ENCODE peak calls at places on chromosome 17, in ten cellular contexts. One of them, this sample, is unnamed.

GRCh38 chr17:15914400-15915165 is 30.3 kb upstream of the ADORA2B start:
- DNase-seq in HEK293T: no peak
- DNase-seq in smooth muscle cell of the brain vasculature: no peak
- DNase-seq in WTC11: peak; percentile 4
- DNase-seq in heart left ventricle: no peak
- DNase-seq in D721Med: no peak
- DNase-seq in naive thymus-derived CD4-positive, alpha-beta T cell: no peak
- DNase-seq in NCI-H1092: no peak
- DNase-seq in choroid plexus epithelial cell: no peak
- DNase-seq in EH: peak; percentile 85
- DNase-seq in this sample: no peak

GRCh38 chr17:71402661-71403141 is 718.1 kb upstream of the SOX9 start:
- DNase-seq in HEK293T: no peak
- DNase-seq in smooth muscle cell of the brain vasculature: no peak
- DNase-seq in WTC11: no peak
- DNase-seq in heart left ventricle: no peak
- DNase-seq in D721Med: no peak
- DNase-seq in naive thymus-derived CD4-positive, alpha-beta T cell: no peak
- DNase-seq in NCI-H1092: peak; percentile 43
- DNase-seq in choroid plexus epithelial cell: no peak
- DNase-seq in EH: no peak
- DNase-seq in this sample: no peak

GRCh38 chr17:50060951-50061712 is 5.2 kb downstream of the ITGA3 start:
- DNase-seq in HEK293T: no peak
- DNase-seq in smooth muscle cell of the brain vasculature: no peak
- DNase-seq in WTC11: no peak
- DNase-seq in heart left ventricle: peak; percentile 96
- DNase-seq in D721Med: no peak
- DNase-seq in naive thymus-derived CD4-positive, alpha-beta T cell: no peak
- DNase-seq in NCI-H1092: no peak
- DNase-seq in choroid plexus epithelial cell: peak; percentile 62
- DNase-seq in EH: peak; percentile 94
- DNase-seq in this sample: peak; percentile 83

GRCh38 chr17:64459284-64459747 is 10.4 kb downstream of the MILR1 start:
- DNase-seq in HEK293T: no peak
- DNase-seq in smooth muscle cell of the brain vasculature: no peak
- DNase-seq in WTC11: no peak
- DNase-seq in heart left ventricle: no peak
- DNase-seq in D721Med: no peak
- DNase-seq in naive thymus-derived CD4-positive, alpha-beta T cell: no peak
- DNase-seq in NCI-H1092: no peak
- DNase-seq in choroid plexus epithelial cell: peak; percentile 83
- DNase-seq in EH: peak; percentile 60
- DNase-seq in this sample: peak; percentile 77

GRCh38 chr17:55093358-55093757 is 124.8 kb downstream of the STXBP4 start:
- DNase-seq in HEK293T: no peak
- DNase-seq in smooth muscle cell of the brain vasculature: no peak
- DNase-seq in WTC11: no peak
- DNase-seq in heart left ventricle: no peak
- DNase-seq in D721Med: no peak
- DNase-seq in naive thymus-derived CD4-positive, alpha-beta T cell: no peak
- DNase-seq in NCI-H1092: no peak
- DNase-seq in choroid plexus epithelial cell: peak; percentile 49
- DNase-seq in EH: no peak
- DNase-seq in this sample: peak; percentile 8

GRCh38 chr17:82186221-82186620 is 26.4 kb downstream of the CCDC57 start:
- DNase-seq in HEK293T: no peak
- DNase-seq in smooth muscle cell of the brain vasculature: no peak
- DNase-seq in WTC11: no peak
- DNase-seq in heart left ventricle: no peak
- DNase-seq in D721Med: no peak
- DNase-seq in naive thymus-derived CD4-positive, alpha-beta T cell: no peak
- DNase-seq in NCI-H1092: no peak
- DNase-seq in choroid plexus epithelial cell: no peak
- DNase-seq in EH: no peak
- DNase-seq in this sample: no peak

GRCh38 chr17:44108440-44109311 is 14.8 kb downstream of the HDAC5 start:
- DNase-seq in HEK293T: no peak
- DNase-seq in smooth muscle cell of the brain vasculature: peak; percentile 90
- DNase-seq in WTC11: no peak
- DNase-seq in heart left ventricle: peak; percentile 92
- DNase-seq in D721Med: no peak
- DNase-seq in naive thymus-derived CD4-positive, alpha-beta T cell: no peak
- DNase-seq in NCI-H1092: no peak
- DNase-seq in choroid plexus epithelial cell: peak; percentile 98
- DNase-seq in EH: peak; percentile 99
- DNase-seq in this sample: peak; percentile 99

GRCh38 chr17:59941131-59941530 is 23.4 kb downstream of the RNFT1 start:
- DNase-seq in HEK293T: no peak
- DNase-seq in smooth muscle cell of the brain vasculature: no peak
- DNase-seq in WTC11: no peak
- DNase-seq in heart left ventricle: no peak
- DNase-seq in D721Med: no peak
- DNase-seq in naive thymus-derived CD4-positive, alpha-beta T cell: no peak
- DNase-seq in NCI-H1092: no peak
- DNase-seq in choroid plexus epithelial cell: no peak
- DNase-seq in EH: no peak
- DNase-seq in this sample: no peak

GRCh38 chr17:5468075-5468473 is 708 bp downstream of the DHX33 start:
- DNase-seq in HEK293T: peak; percentile 17
- DNase-seq in smooth muscle cell of the brain vasculature: no peak
- DNase-seq in WTC11: no peak
- DNase-seq in heart left ventricle: no peak
- DNase-seq in D721Med: no peak
- DNase-seq in naive thymus-derived CD4-positive, alpha-beta T cell: peak; percentile 27
- DNase-seq in NCI-H1092: no peak
- DNase-seq in choroid plexus epithelial cell: no peak
- DNase-seq in EH: no peak
- DNase-seq in this sample: no peak

GRCh38 chr17:44219126-44219635 is 294 bp downstream of the UBTF start:
- DNase-seq in HEK293T: peak; percentile 73
- DNase-seq in smooth muscle cell of the brain vasculature: no peak
- DNase-seq in WTC11: peak; percentile 63
- DNase-seq in heart left ventricle: peak; percentile 77
- DNase-seq in D721Med: no peak
- DNase-seq in naive thymus-derived CD4-positive, alpha-beta T cell: peak; percentile 82
- DNase-seq in NCI-H1092: peak; percentile 34
- DNase-seq in choroid plexus epithelial cell: peak; percentile 72
- DNase-seq in EH: peak; percentile 72
- DNase-seq in this sample: peak; percentile 89

GRCh38 chr17:47812146-47812920 is 9.3 kb downstream of the OSBPL7 start:
- DNase-seq in HEK293T: no peak
- DNase-seq in smooth muscle cell of the brain vasculature: no peak
- DNase-seq in WTC11: peak; percentile 5
- DNase-seq in heart left ventricle: no peak
- DNase-seq in D721Med: no peak
- DNase-seq in naive thymus-derived CD4-positive, alpha-beta T cell: no peak
- DNase-seq in NCI-H1092: no peak
- DNase-seq in choroid plexus epithelial cell: no peak
- DNase-seq in EH: no peak
- DNase-seq in this sample: no peak

GRCh38 chr17:40548982-40549680 is 16.1 kb downstream of the CCR7 start:
- DNase-seq in HEK293T: no peak
- DNase-seq in smooth muscle cell of the brain vasculature: no peak
- DNase-seq in WTC11: peak; percentile 9
- DNase-seq in heart left ventricle: no peak
- DNase-seq in D721Med: no peak
- DNase-seq in naive thymus-derived CD4-positive, alpha-beta T cell: peak; percentile 23
- DNase-seq in NCI-H1092: peak; percentile 12
- DNase-seq in choroid plexus epithelial cell: peak; percentile 97
- DNase-seq in EH: peak; percentile 94
- DNase-seq in this sample: peak; percentile 65

GRCh38 chr17:38702166-38702899 is 2.7 kb upstream of the MLLT6 start:
- DNase-seq in HEK293T: peak; percentile 73
- DNase-seq in smooth muscle cell of the brain vasculature: peak; percentile 44
- DNase-seq in WTC11: peak; percentile 81
- DNase-seq in heart left ventricle: peak; percentile 93
- DNase-seq in D721Med: no peak
- DNase-seq in naive thymus-derived CD4-positive, alpha-beta T cell: peak; percentile 75
- DNase-seq in NCI-H1092: peak; percentile 76
- DNase-seq in choroid plexus epithelial cell: peak; percentile 78
- DNase-seq in EH: peak; percentile 88
- DNase-seq in this sample: peak; percentile 95

GRCh38 chr17:76997981-76998531 is 129.9 kb downstream of the MGAT5B start:
- DNase-seq in HEK293T: no peak
- DNase-seq in smooth muscle cell of the brain vasculature: no peak
- DNase-seq in WTC11: no peak
- DNase-seq in heart left ventricle: no peak
- DNase-seq in D721Med: no peak
- DNase-seq in naive thymus-derived CD4-positive, alpha-beta T cell: peak; percentile 82
- DNase-seq in NCI-H1092: no peak
- DNase-seq in choroid plexus epithelial cell: no peak
- DNase-seq in EH: no peak
- DNase-seq in this sample: peak; percentile 51

GRCh38 chr17:3944485-3945388 is 19.5 kb downstream of the ATP2A3 start:
- DNase-seq in HEK293T: peak; percentile 98
- DNase-seq in smooth muscle cell of the brain vasculature: no peak
- DNase-seq in WTC11: peak; percentile 87
- DNase-seq in heart left ventricle: peak; percentile 70
- DNase-seq in D721Med: no peak
- DNase-seq in naive thymus-derived CD4-positive, alpha-beta T cell: peak; percentile 48
- DNase-seq in NCI-H1092: no peak
- DNase-seq in choroid plexus epithelial cell: peak; percentile 63
- DNase-seq in EH: peak; percentile 77
- DNase-seq in this sample: peak; percentile 79

GRCh38 chr17:16909887-16910286 is 62.0 kb downstream of the TNFRSF13B start:
- DNase-seq in HEK293T: no peak
- DNase-seq in smooth muscle cell of the brain vasculature: no peak
- DNase-seq in WTC11: no peak
- DNase-seq in heart left ventricle: no peak
- DNase-seq in D721Med: no peak
- DNase-seq in naive thymus-derived CD4-positive, alpha-beta T cell: no peak
- DNase-seq in NCI-H1092: no peak
- DNase-seq in choroid plexus epithelial cell: peak; percentile 9
- DNase-seq in EH: no peak
- DNase-seq in this sample: no peak

GRCh38 chr17:76091526-76092285 is 11.9 kb downstream of the EXOC7 start:
- DNase-seq in HEK293T: no peak
- DNase-seq in smooth muscle cell of the brain vasculature: no peak
- DNase-seq in WTC11: no peak
- DNase-seq in heart left ventricle: no peak
- DNase-seq in D721Med: peak; percentile 5
- DNase-seq in naive thymus-derived CD4-positive, alpha-beta T cell: no peak
- DNase-seq in NCI-H1092: no peak
- DNase-seq in choroid plexus epithelial cell: no peak
- DNase-seq in EH: no peak
- DNase-seq in this sample: no peak

GRCh38 chr17:48915459-48916282 is 7.5 kb downstream of the UBE2Z start:
- DNase-seq in HEK293T: no peak
- DNase-seq in smooth muscle cell of the brain vasculature: peak; percentile 29
- DNase-seq in WTC11: no peak
- DNase-seq in heart left ventricle: no peak
- DNase-seq in D721Med: no peak
- DNase-seq in naive thymus-derived CD4-positive, alpha-beta T cell: no peak
- DNase-seq in NCI-H1092: no peak
- DNase-seq in choroid plexus epithelial cell: peak; percentile 96
- DNase-seq in EH: peak; percentile 91
- DNase-seq in this sample: peak; percentile 90

GRCh38 chr17:82415786-82416185 is 2.4 kb upstream of the HEXD start:
- DNase-seq in HEK293T: no peak
- DNase-seq in smooth muscle cell of the brain vasculature: no peak
- DNase-seq in WTC11: no peak
- DNase-seq in heart left ventricle: no peak
- DNase-seq in D721Med: no peak
- DNase-seq in naive thymus-derived CD4-positive, alpha-beta T cell: no peak
- DNase-seq in NCI-H1092: no peak
- DNase-seq in choroid plexus epithelial cell: no peak
- DNase-seq in EH: no peak
- DNase-seq in this sample: no peak

GRCh38 chr17:66455022-66455547 is 152.7 kb downstream of the PRKCA start:
- DNase-seq in HEK293T: no peak
- DNase-seq in smooth muscle cell of the brain vasculature: no peak
- DNase-seq in WTC11: no peak
- DNase-seq in heart left ventricle: no peak
- DNase-seq in D721Med: no peak
- DNase-seq in naive thymus-derived CD4-positive, alpha-beta T cell: no peak
- DNase-seq in NCI-H1092: peak; percentile 38
- DNase-seq in choroid plexus epithelial cell: no peak
- DNase-seq in EH: no peak
- DNase-seq in this sample: peak; percentile 57

GRCh38 chr17:17842111-17842876 is 5.5 kb upstream of the SREBF1 start:
- DNase-seq in HEK293T: no peak
- DNase-seq in smooth muscle cell of the brain vasculature: no peak
- DNase-seq in WTC11: no peak
- DNase-seq in heart left ventricle: no peak
- DNase-seq in D721Med: no peak
- DNase-seq in naive thymus-derived CD4-positive, alpha-beta T cell: no peak
- DNase-seq in NCI-H1092: no peak
- DNase-seq in choroid plexus epithelial cell: no peak
- DNase-seq in EH: no peak
- DNase-seq in this sample: no peak

GRCh38 chr17:66540131-66540781 is 237.8 kb downstream of the PRKCA start:
- DNase-seq in HEK293T: no peak
- DNase-seq in smooth muscle cell of the brain vasculature: peak; percentile 87
- DNase-seq in WTC11: peak; percentile 46
- DNase-seq in heart left ventricle: peak; percentile 61
- DNase-seq in D721Med: no peak
- DNase-seq in naive thymus-derived CD4-positive, alpha-beta T cell: no peak
- DNase-seq in NCI-H1092: no peak
- DNase-seq in choroid plexus epithelial cell: peak; percentile 92
- DNase-seq in EH: peak; percentile 85
- DNase-seq in this sample: peak; percentile 95

GRCh38 chr17:12918132-12918531 is 99.7 kb downstream of the ELAC2 start:
- DNase-seq in HEK293T: no peak
- DNase-seq in smooth muscle cell of the brain vasculature: no peak
- DNase-seq in WTC11: no peak
- DNase-seq in heart left ventricle: no peak
- DNase-seq in D721Med: no peak
- DNase-seq in naive thymus-derived CD4-positive, alpha-beta T cell: no peak
- DNase-seq in NCI-H1092: no peak
- DNase-seq in choroid plexus epithelial cell: no peak
- DNase-seq in EH: peak; percentile 65
- DNase-seq in this sample: no peak

GRCh38 chr17:80891096-80892018 is 100.3 kb upstream of the CHMP6 start:
- DNase-seq in HEK293T: peak; percentile 35
- DNase-seq in smooth muscle cell of the brain vasculature: peak; percentile 50
- DNase-seq in WTC11: no peak
- DNase-seq in heart left ventricle: peak; percentile 24
- DNase-seq in D721Med: no peak
- DNase-seq in naive thymus-derived CD4-positive, alpha-beta T cell: peak; percentile 52
- DNase-seq in NCI-H1092: no peak
- DNase-seq in choroid plexus epithelial cell: peak; percentile 89
- DNase-seq in EH: peak; percentile 98
- DNase-seq in this sample: peak; percentile 97

GRCh38 chr17:10051112-10051511 is 146.0 kb upstream of the RCVRN start:
- DNase-seq in HEK293T: no peak
- DNase-seq in smooth muscle cell of the brain vasculature: no peak
- DNase-seq in WTC11: no peak
- DNase-seq in heart left ventricle: no peak
- DNase-seq in D721Med: no peak
- DNase-seq in naive thymus-derived CD4-positive, alpha-beta T cell: no peak
- DNase-seq in NCI-H1092: no peak
- DNase-seq in choroid plexus epithelial cell: peak; percentile 6
- DNase-seq in EH: no peak
- DNase-seq in this sample: no peak

GRCh38 chr17:77770331-77771105 is 188.0 kb upstream of the TNRC6C start:
- DNase-seq in HEK293T: no peak
- DNase-seq in smooth muscle cell of the brain vasculature: peak; percentile 20
- DNase-seq in WTC11: no peak
- DNase-seq in heart left ventricle: peak; percentile 60
- DNase-seq in D721Med: no peak
- DNase-seq in naive thymus-derived CD4-positive, alpha-beta T cell: no peak
- DNase-seq in NCI-H1092: no peak
- DNase-seq in choroid plexus epithelial cell: peak; percentile 63
- DNase-seq in EH: peak; percentile 65
- DNase-seq in this sample: peak; percentile 65

GRCh38 chr17:50947844-50948514 is 81.8 kb upstream of the TOB1 start:
- DNase-seq in HEK293T: no peak
- DNase-seq in smooth muscle cell of the brain vasculature: no peak
- DNase-seq in WTC11: no peak
- DNase-seq in heart left ventricle: peak; percentile 74
- DNase-seq in D721Med: no peak
- DNase-seq in naive thymus-derived CD4-positive, alpha-beta T cell: no peak
- DNase-seq in NCI-H1092: peak; percentile 66
- DNase-seq in choroid plexus epithelial cell: no peak
- DNase-seq in EH: no peak
- DNase-seq in this sample: peak; percentile 46

GRCh38 chr17:20225162-20226115 is 216.3 kb downstream of the SPECC1 start:
- DNase-seq in HEK293T: no peak
- DNase-seq in smooth muscle cell of the brain vasculature: no peak
- DNase-seq in WTC11: no peak
- DNase-seq in heart left ventricle: no peak
- DNase-seq in D721Med: no peak
- DNase-seq in naive thymus-derived CD4-positive, alpha-beta T cell: no peak
- DNase-seq in NCI-H1092: no peak
- DNase-seq in choroid plexus epithelial cell: peak; percentile 20
- DNase-seq in EH: peak; percentile 62
- DNase-seq in this sample: peak; percentile 37